ENCODE peak calls at places on chromosomes 6 and 20, in seven cellular contexts. V, D, C, J, H, A and F are unnamed samples.

GRCh38 chr6:12911387-12911960 is 194.9 kb downstream of the PHACTR1 start:
- DNase-seq in C (peak), V (no peak), A (peak), H (no peak), D (no peak), J (no peak), F (peak)

GRCh38 chr6:36890264-36890663 is 4.5 kb downstream of the C6orf89 start:
- DNase-seq in V (no peak), D (no peak), A (no peak), H (no peak), J (no peak), C (no peak), F (no peak)

GRCh38 chr6:170209354-170210025 is 81.4 kb downstream of the DLL1 start:
- DNase-seq in V (no peak), D (no peak), A (no peak), J (no peak), C (no peak), H (no peak), F (no peak)

GRCh38 chr6:28896505-28897392 is 27.0 kb downstream of the TRIM27 start:
- DNase-seq in H (no peak), V (peak), C (peak), A (peak), D (peak), J (peak), F (peak)

GRCh38 chr6:36028088-36028886 is 679 bp downstream of the MAPK14 start:
- DNase-seq in V (peak), D (no peak), H (no peak), C (peak), J (peak), A (no peak), F (peak)

GRCh38 chr20:63257629-63258028 is 3.4 kb upstream of the NKAIN4 start:
- DNase-seq in A (no peak), V (no peak), C (no peak), J (no peak), D (no peak), H (no peak), F (no peak)

GRCh38 chr6:101326411-101326810 is 67.1 kb upstream of the GRIK2 start:
- DNase-seq in H (no peak), C (no peak), V (no peak), J (no peak), D (no peak), A (no peak), F (no peak)

GRCh38 chr20:16423311-16424212 is 149.7 kb downstream of the KIF16B start:
- DNase-seq in C (no peak), H (no peak), J (no peak), V (no peak), D (no peak), A (no peak), F (no peak)

GRCh38 chr20:64222273-64222672 is 33.3 kb upstream of the PCMTD2 start:
- DNase-seq in J (no peak), H (no peak), D (no peak), C (no peak), V (peak), A (no peak), F (peak)

GRCh38 chr6:113690255-113690956 is 166.7 kb upstream of the MARCKS start:
- DNase-seq in A (no peak), D (peak), C (peak), V (no peak), H (peak), J (no peak), F (peak)

GRCh38 chr6:144689503-144690040 is 404.4 kb downstream of the UTRN start:
- DNase-seq in H (no peak), A (no peak), D (no peak), J (no peak), V (no peak), C (no peak), F (no peak)

GRCh38 chr6:167721291-167721690 is 105.4 kb upstream of the AFDN start:
- DNase-seq in D (no peak), J (no peak), A (no peak), C (no peak), H (no peak), V (no peak), F (no peak)

GRCh38 chr6:30258204-30258603 is 45.0 kb upstream of the TRIM26 start:
- DNase-seq in V (no peak), H (no peak), C (no peak), D (no peak), A (no peak), J (no peak), F (no peak)

GRCh38 chr6:7148100-7148822 is 40.5 kb downstream of the RREB1 start:
- DNase-seq in C (no peak), J (no peak), V (no peak), D (peak), H (no peak), A (no peak), F (peak)

GRCh38 chr6:169939554-169940164 is 188.2 kb downstream of the ERMARD start:
- DNase-seq in C (no peak), J (no peak), A (no peak), D (no peak), V (no peak), H (no peak), F (no peak)

GRCh38 chr6:6856538-6857523 is 250.9 kb upstream of the RREB1 start:
- DNase-seq in D (no peak), H (no peak), J (peak), A (no peak), C (no peak), V (peak), F (no peak)

GRCh38 chr20:60507087-60507684 is 549.0 kb downstream of the CDH26 start:
- DNase-seq in C (no peak), J (no peak), A (no peak), H (no peak), V (no peak), D (no peak), F (no peak)

GRCh38 chr6:1311400-1312192 is at the start of gene FOXQ1:
- DNase-seq in D (no peak), J (peak), A (no peak), H (no peak), V (peak), C (peak), F (no peak)

GRCh38 chr6:108651781-108652227 is 91.1 kb downstream of the FOXO3 start:
- DNase-seq in C (peak), J (no peak), H (no peak), A (no peak), D (peak), V (peak), F (peak)

GRCh38 chr20:32858189-32858588 is 534 bp upstream of the EFCAB8 start:
- DNase-seq in J (no peak), V (no peak), D (no peak), H (no peak), A (no peak), C (peak), F (no peak)

GRCh38 chr6:97203343-97203742 is 79.7 kb downstream of the MMS22L start:
- DNase-seq in V (no peak), J (no peak), H (no peak), C (peak), A (no peak), D (no peak), F (no peak)

GRCh38 chr6:33692760-33693158 is 18.7 kb downstream of the UQCC2 start:
- DNase-seq in V (no peak), D (no peak), A (no peak), J (peak), H (no peak), C (peak), F (no peak)

GRCh38 chr6:135163440-135163738 is 17.7 kb upstream of the MYB start:
- DNase-seq in H (no peak), D (no peak), V (no peak), J (peak), C (no peak), A (no peak), F (no peak)

GRCh38 chr6:41177287-41177686 is 14.4 kb upstream of the TREM2 start:
- DNase-seq in V (no peak), J (no peak), D (no peak), H (no peak), C (no peak), A (no peak), F (no peak)

GRCh38 chr6:97594834-97595233 is 311.8 kb upstream of the MMS22L start:
- DNase-seq in H (no peak), J (no peak), D (no peak), C (no peak), V (no peak), A (no peak), F (peak)

GRCh38 chr20:4427936-4428581 is 293.6 kb upstream of the PRND start:
- DNase-seq in H (no peak), C (no peak), V (no peak), D (no peak), J (no peak), A (no peak), F (no peak)